ENCODE peak calls at places on chromosome 9, in six cellular contexts. Y is GM13977; F is mucosa of gallbladder; G is activated naive CD8-positive, alpha-beta T cell treated with anti-CD3 and anti-CD28 coated beads for 36 hours; I is mesothelial cell of epicardium; T is progenitor cell of endocrine pancreas. K is an unnamed sample.

GRCh38 chr9:134598884-134599245 is 42.7 kb upstream of the COL5A1 start:
- DNase-seq in G (no peak), T (no peak), I (no peak), Y (no peak), F (no peak), K (no peak)

GRCh38 chr9:6911901-6912650 is 154.3 kb downstream of the KDM4C start:
- DNase-seq in T (no peak), I (no peak), G (no peak), F (no peak), Y (no peak), K (no peak)

GRCh38 chr9:134536101-134536900 is 105.3 kb upstream of the COL5A1 start:
- DNase-seq in I (no peak), G (no peak), F (peak), T (no peak), Y (no peak), K (peak)

GRCh38 chr9:68708089-68708488 is 3.0 kb downstream of the PIP5K1B start:
- DNase-seq in Y (no peak), T (no peak), G (no peak), I (no peak), F (no peak), K (no peak)

GRCh38 chr9:114311571-114312512 is 11.1 kb upstream of the ORM1 start:
- DNase-seq in Y (no peak), G (no peak), T (no peak), F (no peak), I (peak), K (no peak)

GRCh38 chr9:81534138-81534865 is 155.0 kb downstream of the TLE1 start:
- DNase-seq in G (no peak), I (no peak), Y (no peak), T (no peak), F (no peak), K (no peak)

GRCh38 chr9:112755675-112756074 is 5.1 kb downstream of the SNX30 start:
- DNase-seq in Y (no peak), T (no peak), I (no peak), F (no peak), G (no peak), K (no peak)

GRCh38 chr9:128043467-128043868 is 23.7 kb downstream of the NAIF1 start:
- DNase-seq in F (peak), Y (no peak), I (no peak), G (no peak), T (no peak), K (no peak)

GRCh38 chr9:124733964-124734740 is 37.0 kb downstream of the NR6A1 start:
- DNase-seq in F (peak), I (no peak), T (no peak), Y (no peak), G (no peak), K (no peak)

GRCh38 chr9:6153425-6153824 is 62.2 kb upstream of the IL33 start:
- DNase-seq in Y (no peak), T (no peak), F (peak), G (no peak), I (no peak), K (peak)

GRCh38 chr9:15277400-15278137 is 29.4 kb downstream of the TTC39B start:
- DNase-seq in G (no peak), T (no peak), F (no peak), I (no peak), Y (peak), K (peak)